ENCODE peak calls at places on chromosome 10, in nine cellular contexts. Z is CD4-positive, alpha-beta T cell; L is HTR-8/SVneo; A is MM.1S; R is retina; Y is body of pancreas; E is GM20000; T is NCI-H2081; I is amygdala. W is an unnamed sample.
A peak's percentile ranks its signal among the peaks of the same experiment; 100 is the strongest.

GRCh38 chr10:97427571-97428179 is 1.7 kb downstream of the PGAM1 start:
- DNase-seq in Z (no peak), L (no peak), A (no peak), R (peak; percentile 39), Y (peak; percentile 52), E (peak; percentile 53), T (no peak), I (no peak), W (peak; percentile 56)

GRCh38 chr10:131574363-131574706 is 262.8 kb upstream of the TCERG1L start:
- DNase-seq in Z (no peak), L (no peak), A (no peak), R (no peak), Y (no peak), E (no peak), T (no peak), I (no peak), W (no peak)

GRCh38 chr10:73601486-73601921 is 10.4 kb upstream of the USP54 start:
- DNase-seq in Z (no peak), L (no peak), A (no peak), R (peak; percentile 4), Y (peak; percentile 77), E (no peak), T (peak; percentile 33), I (no peak), W (no peak)

GRCh38 chr10:95290801-95291633 is at the start of gene PDLIM1:
- DNase-seq in Z (peak; percentile 8), L (peak; percentile 59), A (peak; percentile 80), R (peak; percentile 78), Y (peak; percentile 85), E (peak; percentile 96), T (peak; percentile 51), I (no peak), W (peak; percentile 93)

GRCh38 chr10:56298941-56299340 is 62.1 kb downstream of the ZWINT start:
- DNase-seq in Z (no peak), L (no peak), A (no peak), R (no peak), Y (no peak), E (no peak), T (no peak), I (no peak), W (no peak)

GRCh38 chr10:119090968-119091367 is 10.4 kb upstream of the EIF3A start:
- DNase-seq in Z (peak; percentile 14), L (no peak), A (peak; percentile 49), R (no peak), Y (no peak), E (no peak), T (peak; percentile 7), I (no peak), W (no peak)

GRCh38 chr10:47378606-47379444 is 5.3 kb downstream of the ZNF488 start:
- DNase-seq in Z (no peak), L (no peak), A (no peak), R (no peak), Y (no peak), E (no peak), T (no peak), I (no peak), W (no peak)

GRCh38 chr10:28777911-28778310 is 100.6 kb downstream of the BAMBI start:
- DNase-seq in Z (no peak), L (no peak), A (no peak), R (no peak), Y (no peak), E (no peak), T (no peak), I (no peak), W (no peak)